ENCODE peak calls at places on chromosome 17, in ten cellular contexts. G is suprapubic skin, L is esophagus muscularis mucosa, M is SK-N-SH, O is GM12878, A is prostate gland, K is H1, Y is transverse colon, H is HCT116, V is vagina. S is an unnamed sample.

GRCh38 chr17:15343749-15344148 is 2.4 kb upstream of the TEKT3 start:
- DNase-seq in G (no peak), L (no peak), M (no peak), O (no peak), A (no peak), K (no peak), Y (no peak), H (no peak), V (no peak), S (no peak)

GRCh38 chr17:57948555-57949420 is 6.4 kb downstream of the CUEDC1 start:
- DNase-seq in G (peak; percentile 75), L (no peak), M (no peak), O (no peak), A (no peak), K (no peak), Y (no peak), H (peak; percentile 100), V (no peak), S (no peak)

GRCh38 chr17:50565559-50566350 is 5.2 kb downstream of the CACNA1G start:
- DNase-seq in G (no peak), L (no peak), M (peak; percentile 94), O (no peak), A (no peak), K (no peak), Y (no peak), H (no peak), V (no peak), S (no peak)

GRCh38 chr17:2798679-2799078 is 2.4 kb downstream of the RAP1GAP2 start:
- DNase-seq in G (no peak), L (no peak), M (no peak), O (no peak), A (no peak), K (peak; percentile 86), Y (no peak), H (no peak), V (no peak), S (no peak)

GRCh38 chr17:44205962-44206824 is 6.5 kb upstream of the ATXN7L3 start:
- DNase-seq in G (no peak), L (no peak), M (no peak), O (no peak), A (no peak), K (no peak), Y (no peak), H (no peak), V (no peak), S (no peak)

GRCh38 chr17:81397314-81398169 is 2.3 kb downstream of the BAHCC1 start:
- DNase-seq in G (no peak), L (no peak), M (peak; percentile 88), O (no peak), A (no peak), K (peak; percentile 84), Y (peak; percentile 47), H (no peak), V (no peak), S (no peak)

GRCh38 chr17:28177351-28177750 is 134.9 kb downstream of the NLK start:
- DNase-seq in G (no peak), L (no peak), M (no peak), O (no peak), A (no peak), K (no peak), Y (no peak), H (no peak), V (no peak), S (no peak)

GRCh38 chr17:73281926-73282325 is 20.2 kb upstream of the CPSF4L start:
- DNase-seq in G (no peak), L (no peak), M (no peak), O (peak; percentile 76), A (no peak), K (no peak), Y (no peak), H (no peak), V (no peak), S (no peak)

GRCh38 chr17:14926526-14927122 is 338.5 kb downstream of the PMP22 start:
- DNase-seq in G (no peak), L (no peak), M (peak; percentile 26), O (no peak), A (peak; percentile 62), K (peak; percentile 57), Y (peak; percentile 26), H (peak; percentile 29), V (no peak), S (no peak)

GRCh38 chr17:55735784-55736405 is 13.2 kb upstream of the TMEM100 start:
- DNase-seq in G (no peak), L (no peak), M (peak; percentile 52), O (no peak), A (no peak), K (no peak), Y (peak; percentile 20), H (peak; percentile 49), V (no peak), S (no peak)

GRCh38 chr17:58232707-58233156 is 5.7 kb upstream of the LPO start:
- DNase-seq in G (no peak), L (no peak), M (no peak), O (peak; percentile 87), A (no peak), K (no peak), Y (no peak), H (no peak), V (no peak), S (no peak)

GRCh38 chr17:44765965-44766364 is 7.2 kb downstream of the ADAM11 start:
- DNase-seq in G (no peak), L (no peak), M (no peak), O (no peak), A (no peak), K (no peak), Y (no peak), H (no peak), V (no peak), S (no peak)

DNA sequence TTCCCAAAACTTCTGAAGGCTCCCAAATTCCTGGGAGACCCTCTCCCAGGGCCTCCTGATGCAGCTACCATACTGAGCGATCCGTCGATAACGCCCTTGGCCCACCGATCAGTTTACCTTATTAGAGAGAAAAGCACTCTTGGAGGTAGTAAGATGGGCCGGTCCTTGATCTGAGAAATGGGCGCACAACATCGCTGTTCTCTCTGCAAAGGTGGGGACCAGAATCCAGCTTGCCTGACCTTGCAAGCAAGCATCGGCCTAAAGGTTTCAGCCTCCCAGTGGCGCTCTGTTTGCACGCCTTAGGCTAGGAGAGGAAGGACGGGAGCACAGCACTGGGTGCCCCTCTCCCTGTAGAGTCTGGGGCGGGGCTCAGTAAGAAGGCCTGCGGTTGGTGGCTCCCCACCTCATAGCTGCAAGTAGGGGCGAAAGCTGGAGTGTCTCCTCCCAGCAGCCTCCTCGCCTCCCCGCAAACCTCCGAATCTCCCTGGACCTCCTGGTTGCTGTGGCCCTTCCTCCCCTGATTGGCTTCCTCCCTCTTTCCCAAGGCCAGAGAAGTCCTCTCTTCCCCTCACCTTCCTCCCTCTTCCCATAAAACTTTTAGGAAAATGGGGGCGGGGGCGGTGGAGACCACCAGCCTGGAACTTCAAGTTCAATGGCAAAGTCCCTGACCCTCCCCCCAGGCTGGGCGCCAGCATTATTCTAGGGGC is at the start of gene PRAC1:
- DNase-seq in G (no peak), L (no peak), M (no peak), O (no peak), A (peak; percentile 93), K (peak; percentile 62), Y (no peak), H (no peak), V (no peak), S (no peak)
- TF ChIP-seq POLR2AphosphoS5 in G (no peak), L (no peak), M (no peak), O (no peak), A (peak; percentile 68), K (no peak), Y (no peak), H (no peak), V (no peak), S (no peak)

DNA sequence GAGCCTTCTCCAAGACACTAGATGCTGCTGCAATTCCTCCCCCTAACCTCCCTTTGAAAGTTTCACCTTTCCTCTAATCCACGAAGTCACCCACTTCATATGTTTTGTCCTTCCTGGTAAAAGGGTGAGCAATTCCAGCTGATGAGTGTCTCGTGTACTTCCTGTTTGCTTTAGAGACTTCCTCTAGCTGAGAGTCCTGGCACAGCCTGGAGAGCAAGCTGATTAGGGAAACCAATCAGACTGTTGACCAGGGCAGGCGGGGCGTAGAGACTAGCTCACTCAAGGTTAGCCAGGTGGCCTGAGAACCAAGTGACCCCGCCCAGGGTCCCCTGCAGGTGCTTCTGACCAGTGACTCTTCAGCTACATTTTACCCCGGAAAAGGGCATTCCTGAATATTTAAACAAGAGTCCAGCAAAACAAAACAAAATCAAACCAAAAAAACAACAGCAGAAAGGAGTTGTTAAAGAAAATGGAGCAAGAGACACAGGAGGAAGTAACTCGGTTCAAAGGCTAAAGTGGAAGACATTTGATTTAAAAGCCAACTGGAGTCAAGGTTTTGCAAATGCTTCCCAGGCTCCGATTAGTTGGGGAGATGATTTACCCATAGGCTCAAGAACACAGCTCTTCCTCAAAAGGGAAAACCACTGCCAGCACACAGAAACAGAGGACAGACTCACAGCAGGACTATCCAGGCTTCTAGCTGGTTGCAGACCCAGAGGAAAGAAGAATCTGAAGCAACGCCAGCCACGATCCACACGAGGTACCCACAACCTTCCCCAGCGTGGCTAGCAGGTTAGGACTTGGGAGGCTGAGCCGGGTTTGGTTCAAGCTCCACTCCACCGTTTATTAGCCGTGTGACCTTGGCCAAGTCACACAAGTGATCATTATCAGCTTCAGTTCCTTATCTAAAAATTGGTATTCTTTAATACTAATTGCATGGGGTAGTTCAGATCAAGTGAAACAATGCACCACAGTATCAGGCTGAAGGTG is 13.4 kb downstream of the HSPB9 start:
- DNase-seq in G (no peak), L (no peak), M (no peak), O (no peak), A (no peak), K (no peak), Y (peak; percentile 85), H (peak; percentile 7), V (no peak), S (no peak)
- H3K4me3 ChIP-seq in G (no peak overlapping the region), L (no peak overlapping the region), M (no peak overlapping the region), O (no peak overlapping the region), A (no peak overlapping the region), K (no peak overlapping the region), Y (no peak overlapping the region), H (no peak overlapping the region), V (no peak overlapping the region), S (peak overlapping the region; percentile 8)

DNA sequence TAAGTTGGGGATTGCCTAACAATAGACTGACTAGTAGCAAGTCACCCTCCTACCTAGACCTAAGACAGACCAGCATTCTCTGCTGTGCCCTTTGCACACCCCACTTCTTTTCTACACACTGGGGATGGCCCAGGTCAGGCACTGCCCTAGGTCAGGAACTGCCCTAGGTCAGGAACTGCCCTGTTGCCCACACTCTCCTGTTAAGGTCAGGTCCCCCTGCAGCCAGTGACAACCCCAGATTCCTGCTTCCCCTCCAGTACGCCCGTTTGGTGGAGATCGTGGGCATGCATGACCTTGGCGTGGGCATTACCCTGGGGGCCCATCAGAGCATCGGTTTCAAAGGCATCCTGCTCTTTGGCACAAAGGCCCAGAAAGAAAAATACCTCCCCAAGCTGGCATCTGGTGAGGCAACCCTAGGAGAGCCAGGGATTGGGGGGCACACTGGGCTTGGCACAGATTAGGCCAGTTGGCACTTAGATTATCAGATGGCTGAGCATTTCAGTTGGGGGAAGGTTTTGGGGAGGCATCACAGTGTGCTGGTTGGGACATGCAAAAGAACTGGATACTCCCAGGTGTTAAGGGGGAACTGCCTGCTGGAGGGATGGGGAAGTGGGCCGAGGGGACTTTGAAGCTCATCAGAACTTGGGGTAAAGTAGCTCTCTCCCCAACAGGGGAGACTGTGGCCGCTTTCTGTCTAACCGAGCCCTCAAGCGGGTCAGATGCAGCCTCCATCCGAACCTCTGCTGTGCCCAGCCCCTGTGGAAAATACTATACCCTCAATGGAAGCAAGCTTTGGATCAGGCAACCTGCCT is 1.7 kb downstream of the ACADVL start:
- DNase-seq in G (peak; percentile 58), L (no peak), M (no peak), O (no peak), A (no peak), K (no peak), Y (no peak), H (no peak), V (no peak), S (no peak)
- TF ChIP-seq POLR2AphosphoS5 in G (no peak), L (no peak), M (peak; percentile 40), O (no peak), A (no peak), K (peak; percentile 5), Y (no peak), H (no peak), V (no peak), S (no peak)

GRCh38 chr17:8123695-8124349 is at the start of gene HES7:
- DNase-seq in G (peak; percentile 80), L (no peak), M (peak; percentile 53), O (no peak), A (no peak), K (peak; percentile 84), Y (no peak), H (no peak), V (no peak), S (no peak)
- H3K4me3 ChIP-seq in G (peak within 1 kb of the TSS; percentile 74), L (peak within 1 kb of the TSS; percentile 75), M (peak within 1 kb of the TSS; percentile 81), O (peak within 1 kb of the TSS; percentile 99), A (peak within 1 kb of the TSS; percentile 29), K (peak within 1 kb of the TSS; percentile 89), Y (peak within 1 kb of the TSS; percentile 44), H (peak within 1 kb of the TSS; percentile 61), V (peak within 1 kb of the TSS; percentile 76), S (peak within 1 kb of the TSS; percentile 83)